ENCODE peak calls at places on chromosomes 5 and 9, in ten cellular contexts. K is cardiac muscle cell; X is endothelial cell; B is uterus; W is right lobe of liver; D is heart right ventricle; L is astrocyte of the spinal cord; J is fibroblast of the aortic adventitia; T is CD8-positive, alpha-beta T cell; C is H9. N is an unnamed sample.

GRCh38 chr9:112841261-112841660 is 49.4 kb downstream of the SLC46A2 start:
- DNase-seq in J (no peak), D (no peak), B (no peak), C (no peak), T (no peak), X (no peak), W (no peak), K (no peak), L (no peak), N (no peak)

GRCh38 chr5:151094861-151095260 is 14.0 kb upstream of the TNIP1 start:
- DNase-seq in C (no peak), W (no peak), J (peak; percentile 55), K (no peak), L (no peak), D (peak; percentile 28), X (no peak), B (no peak), T (no peak), N (no peak)

GRCh38 chr5:19270153-19270552 is 717.8 kb downstream of the CDH18 start:
- DNase-seq in W (no peak), K (no peak), J (no peak), C (no peak), D (no peak), L (no peak), T (no peak), X (no peak), B (no peak), N (no peak)

GRCh38 chr5:111960466-111961215 is 203.6 kb upstream of the NREP start:
- DNase-seq in D (no peak), C (no peak), J (peak; percentile 58), T (no peak), W (no peak), B (no peak), L (peak; percentile 17), K (peak; percentile 59), X (no peak), N (no peak)

GRCh38 chr5:78075301-78075700 is 219.2 kb downstream of the AP3B1 start:
- DNase-seq in K (no peak), X (no peak), C (no peak), D (no peak), B (no peak), J (no peak), L (no peak), T (no peak), W (no peak), N (no peak)

GRCh38 chr5:178580556-178580955 is 9.6 kb downstream of the COL23A1 start:
- DNase-seq in C (no peak), X (no peak), J (no peak), T (no peak), D (no peak), B (no peak), W (no peak), K (no peak), L (no peak), N (no peak)

GRCh38 chr5:88552406-88552805 is 283.8 kb upstream of the TMEM161B start:
- DNase-seq in T (no peak), X (no peak), B (no peak), D (no peak), J (no peak), K (no peak), C (no peak), W (no peak), L (no peak), N (no peak)

GRCh38 chr9:136725612-136726011 is 13.2 kb downstream of the DIPK1B start:
- DNase-seq in W (no peak), X (no peak), T (no peak), B (no peak), D (no peak), J (no peak), C (no peak), K (no peak), L (no peak), N (no peak)

GRCh38 chr9:79013715-79014610 is 557.8 kb upstream of the TLE4 start:
- DNase-seq in L (peak; percentile 26), X (no peak), W (no peak), B (no peak), J (no peak), C (no peak), T (no peak), K (no peak), D (no peak), N (no peak)

GRCh38 chr9:128916204-128916603 is 4.6 kb upstream of the PHYHD1 start:
- DNase-seq in B (peak; percentile 49), X (no peak), L (no peak), C (no peak), J (peak; percentile 57), D (no peak), W (no peak), T (no peak), K (no peak), N (no peak)

GRCh38 chr5:107593009-107593408 is 77.7 kb downstream of the EFNA5 start:
- DNase-seq in B (no peak), L (no peak), X (no peak), D (no peak), W (no peak), T (no peak), C (no peak), J (peak; percentile 21), K (no peak), N (no peak)

DNA sequence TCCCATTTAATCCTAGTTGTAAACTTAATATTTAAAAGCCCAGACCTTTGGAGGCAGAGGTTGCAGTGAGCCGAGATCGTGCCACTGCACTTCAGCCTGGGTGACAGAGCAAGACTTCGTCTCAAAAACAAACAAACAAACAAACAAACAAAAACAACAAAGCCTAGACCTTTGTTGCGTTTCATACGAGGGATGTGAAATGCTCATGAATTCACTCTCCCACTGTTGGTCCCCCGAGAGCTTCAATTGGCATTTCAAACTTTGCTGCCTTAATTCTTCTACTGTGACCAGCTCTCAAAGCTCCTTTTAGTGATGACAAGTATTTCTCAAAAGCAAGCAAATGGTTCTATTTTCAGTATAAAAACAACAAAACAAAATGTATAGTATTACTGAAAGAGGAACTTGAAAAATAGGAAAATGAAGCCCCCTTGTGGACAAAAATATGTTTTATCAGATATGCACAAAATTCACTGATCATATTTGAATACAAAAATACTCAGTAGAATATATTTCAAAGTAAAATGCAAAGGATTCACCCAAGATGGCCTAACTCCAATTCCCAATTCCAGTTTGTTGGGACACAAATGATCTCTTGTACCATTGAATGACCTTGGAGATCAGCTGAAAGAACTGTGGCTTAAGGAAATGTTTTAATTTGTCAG is 140.4 kb downstream of the ESM1 start:
- DNase-seq in D (no peak), T (no peak), L (peak; percentile 77), K (peak; percentile 46), J (peak; percentile 84), B (no peak), C (no peak), X (no peak), W (no peak), N (no peak)
- TF ChIP-seq CTCF in D (peak; percentile 72), T (peak; percentile 78), L (peak; percentile 27), K (peak; percentile 38), J (peak; percentile 44), B (peak; percentile 72), C (peak; percentile 75), X (peak; percentile 88), W (peak; percentile 66), N (peak; percentile 85)

GRCh38 chr9:70136632-70137031 is 93.0 kb downstream of the MAMDC2 start:
- DNase-seq in L (peak; percentile 62), B (no peak), X (no peak), D (no peak), T (no peak), K (no peak), C (no peak), W (no peak), J (peak; percentile 24), N (no peak)

GRCh38 chr9:70134360-70134759 is 90.7 kb downstream of the MAMDC2 start:
- DNase-seq in K (no peak), X (no peak), T (no peak), L (no peak), W (no peak), B (no peak), C (no peak), J (no peak), D (no peak), N (no peak)

GRCh38 chr9:70133253-70134208 is 89.9 kb downstream of the MAMDC2 start:
- DNase-seq in B (no peak), J (peak; percentile 40), W (no peak), X (no peak), L (no peak), C (no peak), K (no peak), T (no peak), D (no peak), N (no peak)

GRCh38 chr9:70137577-70137976 is 93.9 kb downstream of the MAMDC2 start:
- DNase-seq in B (no peak), W (no peak), D (no peak), T (no peak), C (no peak), J (no peak), X (no peak), L (no peak), K (no peak), N (no peak)

DNA sequence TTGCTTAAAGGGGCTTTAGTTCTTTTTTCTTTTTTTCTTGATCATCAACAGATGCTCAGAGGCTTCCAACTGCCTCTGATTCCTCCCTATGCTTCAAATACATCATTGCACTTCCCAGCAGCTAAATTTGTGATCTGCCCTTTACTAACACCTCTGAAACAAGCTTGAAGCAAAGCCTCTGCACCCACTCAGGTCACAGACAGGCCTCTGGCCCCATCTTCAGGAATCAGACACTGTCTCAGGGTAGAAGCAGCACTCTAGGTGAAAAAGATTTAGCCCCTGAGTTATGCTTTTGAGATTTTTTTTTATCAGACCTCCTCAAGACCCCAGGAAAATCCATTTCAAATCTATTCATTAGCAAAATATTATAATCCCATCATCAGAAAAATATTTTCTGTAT is 91.5 kb downstream of the MAMDC2 start:
- DNase-seq in C (no peak), X (no peak), W (no peak), J (no peak), L (no peak), T (no peak), K (no peak), B (no peak), D (no peak), N (no peak)
- TF ChIP-seq CTCF in C (no peak), X (no peak), W (no peak), J (no peak), L (no peak), T (no peak), K (no peak), B (no peak), D (no peak), N (no peak)

DNA sequence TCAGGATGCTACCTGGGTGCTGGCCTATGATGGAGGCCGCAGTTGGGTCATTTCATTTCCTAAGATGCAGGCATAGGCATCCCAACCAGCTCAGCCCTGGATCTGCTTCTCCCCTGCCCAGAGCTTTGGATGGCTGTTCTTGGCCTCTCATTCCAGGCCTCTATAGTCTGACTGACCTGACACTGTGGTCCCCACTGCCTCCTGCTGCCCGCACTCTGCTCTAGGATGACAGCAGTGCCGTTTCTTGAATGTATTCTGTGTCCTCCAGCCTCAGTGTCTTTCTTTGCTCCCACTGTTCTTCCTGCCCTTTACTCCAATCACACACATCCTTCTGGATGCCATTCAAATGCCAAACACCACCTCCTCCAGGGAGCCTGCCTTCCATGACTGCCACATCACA is 235.7 kb downstream of the HSPA4 start:
- DNase-seq in B (peak; percentile 25), C (peak; percentile 67), W (peak; percentile 59), T (peak; percentile 38), D (no peak), L (peak; percentile 42), K (peak; percentile 58), J (peak; percentile 43), X (peak; percentile 60), N (no peak)
- TF ChIP-seq CTCF in B (peak; percentile 35), C (peak; percentile 66), W (peak; percentile 42), T (peak; percentile 25), D (peak; percentile 25), L (peak; percentile 80), K (peak; percentile 75), J (peak; percentile 55), X (no peak), N (peak; percentile 55)

GRCh38 chr5:1892685-1893445 is 10.1 kb upstream of the IRX4 start:
- DNase-seq in L (no peak), C (no peak), B (no peak), W (no peak), X (no peak), J (no peak), K (no peak), D (no peak), T (no peak), N (no peak)
- TF ChIP-seq CTCF in L (no peak), C (no peak), B (no peak), W (no peak), X (no peak), J (no peak), K (no peak), D (no peak), T (no peak), N (no peak)